ENCODE peak calls at places on chromosomes 13 and 19, in six cellular contexts. O is stimulated activated naive CD8-positive, alpha-beta T cell treated with anti-CD3 and anti-CD28 coated beads, Interleukin-15, amount 100 ng/mL, for 72 hours; Q is T-helper 17 cell; T is sciatic nerve; J is T-cell; Z is NCI-H1105. I is an unnamed sample.
A peak's percentile ranks its signal among the peaks of the same experiment; 100 is the strongest.

GRCh38 chr13:104422668-104423067 is 1356.5 kb upstream of the SLC10A2 start:
- DNase-seq in O (no peak), Z (no peak), Q (no peak), J (no peak), T (no peak), I (no peak)

GRCh38 chr19:50496189-50497029 is 14.6 kb downstream of the JOSD2 start:
- DNase-seq in O (no peak), T (peak; percentile 78), Q (no peak), J (no peak), Z (no peak), I (no peak)

GRCh38 chr13:83221813-83222241 is 660.4 kb downstream of the SLITRK1 start:
- DNase-seq in O (no peak), J (no peak), T (no peak), Z (no peak), Q (no peak), I (no peak)

GRCh38 chr13:70188567-70188966 is 80.3 kb upstream of the KLHL1 start:
- DNase-seq in O (no peak), Q (no peak), T (no peak), Z (no peak), J (no peak), I (no peak)

GRCh38 chr19:16118489-16119033 is 6.9 kb downstream of the RAB8A start:
- DNase-seq in O (peak; percentile 39), Z (no peak), J (no peak), T (no peak), Q (no peak), I (no peak)

GRCh38 chr19:49422407-49423277 is 599 bp downstream of the PTH2 start:
- DNase-seq in Q (peak; percentile 39), T (no peak), J (no peak), O (peak; percentile 60), Z (peak; percentile 17), I (no peak)

GRCh38 chr13:94112227-94112626 is 367.3 kb downstream of the DCT start:
- DNase-seq in Q (no peak), J (no peak), T (peak; percentile 56), O (no peak), Z (no peak), I (no peak)

GRCh38 chr19:9306443-9306842 is 3.2 kb downstream of the ZNF699 start:
- DNase-seq in T (no peak), Z (no peak), O (no peak), J (no peak), Q (no peak), I (no peak)

GRCh38 chr19:10866495-10866894 is 4.9 kb upstream of the CARM1 start:
- DNase-seq in Q (no peak), O (no peak), J (no peak), Z (no peak), T (no peak), I (no peak)

GRCh38 chr19:33225458-33225925 is at the start of gene SLC7A10:
- DNase-seq in O (no peak), Z (no peak), J (no peak), Q (no peak), T (no peak), I (no peak)

GRCh38 chr13:27643334-27644158 is 21.9 kb downstream of the POLR1D start:
- DNase-seq in Q (no peak), T (no peak), Z (no peak), J (no peak), O (no peak), I (no peak)

GRCh38 chr19:38204096-38204495 is 19.9 kb downstream of the DPF1 start:
- DNase-seq in O (no peak), Z (peak; percentile 20), J (no peak), Q (no peak), T (no peak), I (no peak)

GRCh38 chr13:60759499-60759898 is 362.5 kb downstream of the TDRD3 start:
- DNase-seq in T (no peak), Z (peak; percentile 32), J (no peak), Q (no peak), O (no peak), I (no peak)

GRCh38 chr13:108681986-108682562 is 52.7 kb downstream of the MYO16 start:
- DNase-seq in Z (no peak), O (no peak), T (no peak), Q (no peak), J (no peak), I (no peak)

GRCh38 chr13:113989585-113990300 is 15.9 kb upstream of the C13orf46 start:
- DNase-seq in O (no peak), Z (no peak), T (peak; percentile 39), Q (no peak), J (no peak), I (no peak)

GRCh38 chr19:14786421-14786851 is 8.1 kb upstream of the ADGRE2 start:
- DNase-seq in Z (no peak), T (no peak), Q (no peak), O (no peak), J (no peak), I (no peak)

GRCh38 chr13:95588721-95589120 is 36.2 kb downstream of the CLDN10 start:
- DNase-seq in J (no peak), T (no peak), Z (no peak), Q (no peak), O (no peak), I (no peak)